ENCODE peak calls at places on chromosomes 16 and 17, in four cellular contexts. One of them, this sample, is unnamed.
A peak's percentile ranks its signal among the peaks of the same experiment; 100 is the strongest.

GRCh38 chr16:17261197-17261858 is 209.4 kb downstream of the XYLT1 start:
- DNase-seq in CD4-positive, alpha-beta memory T cell: no peak
- DNase-seq in fibroblast of mammary gland: no peak
- DNase-seq in CD4-positive, CD25-positive, alpha-beta regulatory T cell: no peak
- DNase-seq in this sample: no peak

GRCh38 chr17:39702901-39703893 is 3.3 kb downstream of the ERBB2 start:
- DNase-seq in CD4-positive, alpha-beta memory T cell: no peak
- DNase-seq in fibroblast of mammary gland: no peak
- DNase-seq in CD4-positive, CD25-positive, alpha-beta regulatory T cell: no peak
- DNase-seq in this sample: no peak

GRCh38 chr17:79808763-79809529 is 12.1 kb upstream of the CBX8 start:
- DNase-seq in CD4-positive, alpha-beta memory T cell: no peak
- DNase-seq in fibroblast of mammary gland: no peak
- DNase-seq in CD4-positive, CD25-positive, alpha-beta regulatory T cell: no peak
- DNase-seq in this sample: no peak

GRCh38 chr17:74776990-74777389 is 845 bp upstream of the NAT9 start:
- DNase-seq in CD4-positive, alpha-beta memory T cell: peak; percentile 36
- DNase-seq in fibroblast of mammary gland: no peak
- DNase-seq in CD4-positive, CD25-positive, alpha-beta regulatory T cell: no peak
- DNase-seq in this sample: no peak

GRCh38 chr16:22296225-22297113 is 740 bp upstream of the POLR3E start:
- DNase-seq in CD4-positive, alpha-beta memory T cell: no peak
- DNase-seq in fibroblast of mammary gland: no peak
- DNase-seq in CD4-positive, CD25-positive, alpha-beta regulatory T cell: no peak
- DNase-seq in this sample: no peak

GRCh38 chr17:62725791-62726249 is 82.3 kb downstream of the MARCHF10 start:
- DNase-seq in CD4-positive, alpha-beta memory T cell: no peak
- DNase-seq in fibroblast of mammary gland: no peak
- DNase-seq in CD4-positive, CD25-positive, alpha-beta regulatory T cell: no peak
- DNase-seq in this sample: no peak

GRCh38 chr17:65457183-65457582 is 104.3 kb downstream of the AXIN2 start:
- DNase-seq in CD4-positive, alpha-beta memory T cell: no peak
- DNase-seq in fibroblast of mammary gland: no peak
- DNase-seq in CD4-positive, CD25-positive, alpha-beta regulatory T cell: no peak
- DNase-seq in this sample: no peak

GRCh38 chr17:51128089-51128488 is 7.4 kb upstream of the SPAG9 start:
- DNase-seq in CD4-positive, alpha-beta memory T cell: no peak
- DNase-seq in fibroblast of mammary gland: no peak
- DNase-seq in CD4-positive, CD25-positive, alpha-beta regulatory T cell: no peak
- DNase-seq in this sample: no peak

GRCh38 chr16:82470506-82471196 is 156.1 kb upstream of the CDH13 start:
- DNase-seq in CD4-positive, alpha-beta memory T cell: no peak
- DNase-seq in fibroblast of mammary gland: no peak
- DNase-seq in CD4-positive, CD25-positive, alpha-beta regulatory T cell: no peak
- DNase-seq in this sample: no peak

GRCh38 chr16:80191928-80192327 is 348.9 kb upstream of the DYNLRB2 start:
- DNase-seq in CD4-positive, alpha-beta memory T cell: no peak
- DNase-seq in fibroblast of mammary gland: no peak
- DNase-seq in CD4-positive, CD25-positive, alpha-beta regulatory T cell: no peak
- DNase-seq in this sample: no peak

GRCh38 chr17:4986403-4986802 is 1.1 kb downstream of the CAMTA2 start:
- DNase-seq in CD4-positive, alpha-beta memory T cell: no peak
- DNase-seq in fibroblast of mammary gland: peak; percentile 44
- DNase-seq in CD4-positive, CD25-positive, alpha-beta regulatory T cell: no peak
- DNase-seq in this sample: no peak

DNA sequence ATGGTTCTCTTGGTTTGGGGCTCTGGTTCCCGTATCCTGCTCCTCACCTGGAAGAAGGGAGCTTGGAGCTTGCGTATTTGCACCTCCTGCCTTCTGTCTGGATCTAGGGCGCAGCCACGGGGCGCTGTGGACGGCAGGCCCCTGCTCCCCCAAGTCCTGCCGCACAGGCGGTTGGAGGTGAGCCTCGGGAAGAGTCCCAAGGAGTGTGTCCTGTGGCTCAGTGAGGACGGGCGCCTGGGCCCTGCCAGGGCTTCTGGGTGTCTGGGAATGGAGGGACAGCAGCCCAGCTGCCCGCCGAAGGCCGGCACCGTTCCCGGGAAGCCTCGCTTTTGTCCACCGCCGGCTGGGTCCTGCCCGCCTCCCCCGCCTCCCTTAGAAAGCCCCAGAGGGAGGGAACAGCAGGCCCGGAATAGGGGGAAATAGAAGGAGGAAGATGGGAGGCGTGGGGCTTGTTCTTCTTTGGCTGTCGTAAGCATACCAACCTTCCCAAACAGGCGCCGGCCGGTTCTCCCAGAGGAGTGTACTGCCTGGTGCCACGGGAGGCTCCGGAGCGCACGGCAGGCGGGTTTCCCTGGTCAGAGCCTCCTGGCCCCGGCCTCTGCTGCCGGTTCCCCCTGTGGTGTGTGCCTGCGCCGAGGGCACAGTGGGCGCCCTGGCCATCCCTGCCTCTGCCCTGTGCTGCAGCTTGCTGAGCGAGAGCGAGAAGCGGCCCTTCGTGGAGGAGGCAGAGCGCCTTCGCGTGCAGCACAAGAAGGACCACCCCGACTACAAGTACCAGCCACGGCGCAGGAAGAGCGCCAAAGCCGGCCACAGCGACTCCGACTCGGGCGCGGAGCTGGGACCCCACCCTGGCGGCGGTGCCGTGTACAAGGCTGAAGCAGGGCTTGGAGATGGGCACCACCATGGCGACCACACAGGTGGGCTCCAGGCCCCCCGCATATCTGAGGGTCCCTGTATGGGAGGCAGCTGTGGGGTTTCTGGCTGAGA is 1.8 kb downstream of the SOX8 start:
- DNase-seq in CD4-positive, alpha-beta memory T cell: no peak
- DNase-seq in fibroblast of mammary gland: no peak
- DNase-seq in CD4-positive, CD25-positive, alpha-beta regulatory T cell: no peak
- DNase-seq in this sample: no peak
- H3K4me3 ChIP-seq in CD4-positive, alpha-beta memory T cell: no peak overlapping the region
- H3K4me3 ChIP-seq in fibroblast of mammary gland: no peak overlapping the region
- H3K4me3 ChIP-seq in CD4-positive, CD25-positive, alpha-beta regulatory T cell: no peak overlapping the region
- H3K4me3 ChIP-seq in this sample: no peak overlapping the region

GRCh38 chr17:43945074-43945824 is 3.0 kb upstream of the PPY start:
- DNase-seq in CD4-positive, alpha-beta memory T cell: no peak
- DNase-seq in fibroblast of mammary gland: peak; percentile 71
- DNase-seq in CD4-positive, CD25-positive, alpha-beta regulatory T cell: no peak
- DNase-seq in this sample: no peak
- H3K4me3 ChIP-seq in CD4-positive, alpha-beta memory T cell: no peak overlapping the region
- H3K4me3 ChIP-seq in fibroblast of mammary gland: no peak overlapping the region
- H3K4me3 ChIP-seq in CD4-positive, CD25-positive, alpha-beta regulatory T cell: no peak overlapping the region
- H3K4me3 ChIP-seq in this sample: no peak overlapping the region

DNA sequence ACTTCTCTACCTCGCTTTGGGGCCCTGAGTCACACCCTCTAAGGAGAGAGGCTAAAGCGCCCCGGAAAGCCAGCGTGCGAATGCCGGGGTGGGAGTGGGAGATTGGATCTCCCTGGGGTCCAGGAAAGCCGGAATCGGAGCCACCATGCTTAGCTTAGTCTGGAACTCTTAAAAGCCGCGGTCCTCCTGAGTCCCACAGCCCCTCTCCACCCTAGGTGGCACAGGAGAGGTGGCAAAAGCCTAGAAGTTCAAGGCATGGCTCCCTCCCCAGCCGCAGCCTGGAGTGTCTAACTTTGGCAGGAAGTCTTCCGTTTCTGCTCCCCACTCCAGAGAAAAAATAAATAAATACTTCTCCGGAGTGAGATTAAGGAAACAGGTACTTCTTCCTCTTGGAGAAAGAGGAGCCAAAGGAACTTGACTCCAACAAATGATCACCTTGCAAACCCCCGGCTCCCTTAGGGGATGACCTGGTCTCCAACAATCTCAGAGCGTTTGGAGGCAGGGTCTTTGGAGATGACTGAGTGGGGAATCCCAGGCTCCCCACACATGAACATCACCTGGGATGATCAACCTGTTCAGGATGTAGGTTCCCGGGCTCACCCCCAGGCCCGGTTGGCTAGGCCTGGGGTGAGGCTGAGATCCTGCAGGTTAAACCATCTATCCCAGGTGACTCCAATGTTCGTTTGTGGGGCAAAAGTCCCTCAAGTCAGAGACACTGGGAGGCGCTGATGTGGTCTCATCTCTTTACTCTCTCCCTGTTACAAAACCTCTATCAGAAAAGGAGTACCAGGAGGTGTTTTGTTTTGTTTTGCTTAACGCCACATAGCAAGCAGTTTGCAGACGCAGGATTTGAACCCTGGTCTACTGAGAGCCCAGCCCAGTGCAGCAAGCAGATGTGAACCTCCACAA is 2.9 kb downstream of the CIITA start:
- DNase-seq in CD4-positive, alpha-beta memory T cell: no peak
- DNase-seq in fibroblast of mammary gland: no peak
- DNase-seq in CD4-positive, CD25-positive, alpha-beta regulatory T cell: no peak
- DNase-seq in this sample: no peak
- H3K4me3 ChIP-seq in CD4-positive, alpha-beta memory T cell: peak overlapping the region; percentile 49
- H3K4me3 ChIP-seq in fibroblast of mammary gland: no peak overlapping the region
- H3K4me3 ChIP-seq in CD4-positive, CD25-positive, alpha-beta regulatory T cell: peak overlapping the region; percentile 91
- H3K4me3 ChIP-seq in this sample: no peak overlapping the region

GRCh38 chr17:77531641-77532040 is 390.9 kb downstream of the SEC14L1 start:
- DNase-seq in CD4-positive, alpha-beta memory T cell: no peak
- DNase-seq in fibroblast of mammary gland: no peak
- DNase-seq in CD4-positive, CD25-positive, alpha-beta regulatory T cell: no peak
- DNase-seq in this sample: no peak

GRCh38 chr17:77535435-77535834 is 394.7 kb downstream of the SEC14L1 start:
- DNase-seq in CD4-positive, alpha-beta memory T cell: no peak
- DNase-seq in fibroblast of mammary gland: no peak
- DNase-seq in CD4-positive, CD25-positive, alpha-beta regulatory T cell: no peak
- DNase-seq in this sample: no peak

GRCh38 chr17:77535892-77536291 is 395.1 kb downstream of the SEC14L1 start:
- DNase-seq in CD4-positive, alpha-beta memory T cell: no peak
- DNase-seq in fibroblast of mammary gland: no peak
- DNase-seq in CD4-positive, CD25-positive, alpha-beta regulatory T cell: no peak
- DNase-seq in this sample: no peak

GRCh38 chr17:77531002-77531401 is 390.2 kb downstream of the SEC14L1 start:
- DNase-seq in CD4-positive, alpha-beta memory T cell: no peak
- DNase-seq in fibroblast of mammary gland: no peak
- DNase-seq in CD4-positive, CD25-positive, alpha-beta regulatory T cell: no peak
- DNase-seq in this sample: no peak

DNA sequence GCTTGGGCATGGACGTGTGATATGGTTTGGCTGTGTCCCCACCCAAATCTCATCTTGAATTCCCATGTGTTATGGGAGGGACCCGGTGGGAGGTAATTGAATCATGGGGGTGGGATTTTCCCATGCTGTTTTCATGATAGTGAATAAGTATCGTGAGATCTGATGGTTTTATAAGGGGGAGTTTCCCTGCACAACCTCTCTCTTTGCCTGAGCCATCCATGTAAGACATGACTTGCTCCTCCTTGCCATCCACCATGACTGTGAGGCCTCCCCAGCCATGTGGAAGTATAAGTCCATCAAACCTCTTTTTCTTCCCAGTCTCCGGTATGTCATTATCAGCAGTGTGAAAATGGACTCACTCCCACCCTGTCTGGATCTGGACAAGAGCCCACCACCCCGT is 393.4 kb downstream of the SEC14L1 start:
- DNase-seq in CD4-positive, alpha-beta memory T cell: no peak
- DNase-seq in fibroblast of mammary gland: no peak
- DNase-seq in CD4-positive, CD25-positive, alpha-beta regulatory T cell: no peak
- DNase-seq in this sample: no peak
- H3K4me3 ChIP-seq in CD4-positive, alpha-beta memory T cell: no peak overlapping the region
- H3K4me3 ChIP-seq in fibroblast of mammary gland: no peak overlapping the region
- H3K4me3 ChIP-seq in CD4-positive, CD25-positive, alpha-beta regulatory T cell: no peak overlapping the region
- H3K4me3 ChIP-seq in this sample: no peak overlapping the region

GRCh38 chr16:57800213-57801097 is 1.8 kb downstream of the KIFC3 start:
- DNase-seq in CD4-positive, alpha-beta memory T cell: no peak
- DNase-seq in fibroblast of mammary gland: no peak
- DNase-seq in CD4-positive, CD25-positive, alpha-beta regulatory T cell: no peak
- DNase-seq in this sample: no peak
- H3K4me3 ChIP-seq in CD4-positive, alpha-beta memory T cell: no peak overlapping the region
- H3K4me3 ChIP-seq in fibroblast of mammary gland: no peak overlapping the region
- H3K4me3 ChIP-seq in CD4-positive, CD25-positive, alpha-beta regulatory T cell: no peak overlapping the region
- H3K4me3 ChIP-seq in this sample: peak overlapping the region; percentile 79